ENCODE peak calls at places on chromosomes 5 and 9, in nine cellular contexts. One of them, this sample, is unnamed. For H3K4me1, the result is how much of the 10 kb centered on the place peaks cover.

GRCh38 chr5:92945630-92946097 is 635.4 kb downstream of the NR2F1-AS1 start:
- DNase-seq in transverse colon: no peak
- DNase-seq in cardiac muscle cell: no peak
- DNase-seq in mammary epithelial cell: no peak
- DNase-seq in GM12878: no peak
- DNase-seq in psoas muscle: no peak
- DNase-seq in lower lobe of right lung: no peak
- DNase-seq in colonic mucosa: no peak
- DNase-seq in CD8-positive, alpha-beta T cell: no peak
- DNase-seq in this sample: no peak

GRCh38 chr5:107500840-107501239 is 169.9 kb downstream of the EFNA5 start:
- DNase-seq in transverse colon: no peak
- DNase-seq in cardiac muscle cell: no peak
- DNase-seq in mammary epithelial cell: no peak
- DNase-seq in GM12878: no peak
- DNase-seq in psoas muscle: no peak
- DNase-seq in lower lobe of right lung: no peak
- DNase-seq in colonic mucosa: no peak
- DNase-seq in CD8-positive, alpha-beta T cell: no peak
- DNase-seq in this sample: no peak

GRCh38 chr9:69207503-69207902 is 33.4 kb downstream of the TJP2 start:
- DNase-seq in transverse colon: no peak
- DNase-seq in cardiac muscle cell: peak
- DNase-seq in mammary epithelial cell: no peak
- DNase-seq in GM12878: no peak
- DNase-seq in psoas muscle: no peak
- DNase-seq in lower lobe of right lung: no peak
- DNase-seq in colonic mucosa: no peak
- DNase-seq in CD8-positive, alpha-beta T cell: no peak
- DNase-seq in this sample: no peak

GRCh38 chr9:112017878-112018277 is 121.3 kb downstream of the UGCG start:
- DNase-seq in transverse colon: no peak
- DNase-seq in cardiac muscle cell: no peak
- DNase-seq in mammary epithelial cell: no peak
- DNase-seq in GM12878: no peak
- DNase-seq in psoas muscle: no peak
- DNase-seq in lower lobe of right lung: no peak
- DNase-seq in colonic mucosa: no peak
- DNase-seq in CD8-positive, alpha-beta T cell: no peak
- DNase-seq in this sample: no peak

GRCh38 chr9:85742630-85742928 is 825 bp upstream of the AGTPBP1 start:
- DNase-seq in transverse colon: no peak
- DNase-seq in cardiac muscle cell: no peak
- DNase-seq in mammary epithelial cell: peak
- DNase-seq in GM12878: no peak
- DNase-seq in psoas muscle: no peak
- DNase-seq in lower lobe of right lung: no peak
- DNase-seq in colonic mucosa: no peak
- DNase-seq in CD8-positive, alpha-beta T cell: no peak
- DNase-seq in this sample: no peak

GRCh38 chr5:168315991-168316578 is 24.6 kb downstream of the WWC1 start:
- DNase-seq in transverse colon: peak
- DNase-seq in cardiac muscle cell: no peak
- DNase-seq in mammary epithelial cell: no peak
- DNase-seq in GM12878: no peak
- DNase-seq in psoas muscle: no peak
- DNase-seq in lower lobe of right lung: peak
- DNase-seq in colonic mucosa: peak
- DNase-seq in CD8-positive, alpha-beta T cell: no peak
- DNase-seq in this sample: peak

GRCh38 chr9:80881946-80882345 is 807.4 kb downstream of the TLE1 start:
- DNase-seq in transverse colon: no peak
- DNase-seq in cardiac muscle cell: peak
- DNase-seq in mammary epithelial cell: no peak
- DNase-seq in GM12878: no peak
- DNase-seq in psoas muscle: no peak
- DNase-seq in lower lobe of right lung: no peak
- DNase-seq in colonic mucosa: no peak
- DNase-seq in CD8-positive, alpha-beta T cell: no peak
- DNase-seq in this sample: no peak

GRCh38 chr9:27088981-27089380 is 20.0 kb upstream of the TEK start:
- DNase-seq in transverse colon: no peak
- DNase-seq in cardiac muscle cell: no peak
- DNase-seq in mammary epithelial cell: no peak
- DNase-seq in GM12878: no peak
- DNase-seq in psoas muscle: no peak
- DNase-seq in lower lobe of right lung: no peak
- DNase-seq in colonic mucosa: no peak
- DNase-seq in CD8-positive, alpha-beta T cell: no peak
- DNase-seq in this sample: no peak

GRCh38 chr5:130104895-130105684 is 200.8 kb downstream of the CHSY3 start:
- DNase-seq in transverse colon: no peak
- DNase-seq in cardiac muscle cell: no peak
- DNase-seq in mammary epithelial cell: no peak
- DNase-seq in GM12878: no peak
- DNase-seq in psoas muscle: no peak
- DNase-seq in lower lobe of right lung: no peak
- DNase-seq in colonic mucosa: no peak
- DNase-seq in CD8-positive, alpha-beta T cell: no peak
- DNase-seq in this sample: no peak

GRCh38 chr9:135320943-135321342 is 158.6 kb upstream of the PPP1R26 start:
- DNase-seq in transverse colon: no peak
- DNase-seq in cardiac muscle cell: no peak
- DNase-seq in mammary epithelial cell: no peak
- DNase-seq in GM12878: no peak
- DNase-seq in psoas muscle: no peak
- DNase-seq in lower lobe of right lung: no peak
- DNase-seq in colonic mucosa: no peak
- DNase-seq in CD8-positive, alpha-beta T cell: no peak
- DNase-seq in this sample: peak

GRCh38 chr5:140408750-140409241 is 7.2 kb downstream of the ANKHD1 start:
- DNase-seq in transverse colon: no peak
- DNase-seq in cardiac muscle cell: no peak
- DNase-seq in mammary epithelial cell: peak
- DNase-seq in GM12878: no peak
- DNase-seq in psoas muscle: no peak
- DNase-seq in lower lobe of right lung: no peak
- DNase-seq in colonic mucosa: no peak
- DNase-seq in CD8-positive, alpha-beta T cell: no peak
- DNase-seq in this sample: no peak

GRCh38 chr5:174306345-174307030 is 261.0 kb downstream of the NSG2 start:
- DNase-seq in transverse colon: no peak
- DNase-seq in cardiac muscle cell: no peak
- DNase-seq in mammary epithelial cell: no peak
- DNase-seq in GM12878: no peak
- DNase-seq in psoas muscle: no peak
- DNase-seq in lower lobe of right lung: no peak
- DNase-seq in colonic mucosa: no peak
- DNase-seq in CD8-positive, alpha-beta T cell: no peak
- DNase-seq in this sample: no peak

GRCh38 chr9:127154390-127155191 is 32.2 kb upstream of the ANGPTL2 start:
- DNase-seq in transverse colon: peak
- DNase-seq in cardiac muscle cell: no peak
- DNase-seq in mammary epithelial cell: no peak
- DNase-seq in GM12878: peak
- DNase-seq in psoas muscle: peak
- DNase-seq in lower lobe of right lung: peak
- DNase-seq in colonic mucosa: peak
- DNase-seq in CD8-positive, alpha-beta T cell: no peak
- DNase-seq in this sample: no peak

GRCh38 chr9:34989946-34990635 is 546 bp downstream of the DNAJB5 start:
- DNase-seq in transverse colon: peak
- DNase-seq in cardiac muscle cell: peak
- DNase-seq in mammary epithelial cell: no peak
- DNase-seq in GM12878: no peak
- DNase-seq in psoas muscle: peak
- DNase-seq in lower lobe of right lung: peak
- DNase-seq in colonic mucosa: peak
- DNase-seq in CD8-positive, alpha-beta T cell: no peak
- DNase-seq in this sample: peak

GRCh38 chr9:74277532-74277931 is 219.6 kb upstream of the RORB start:
- DNase-seq in transverse colon: no peak
- DNase-seq in cardiac muscle cell: no peak
- DNase-seq in mammary epithelial cell: no peak
- DNase-seq in GM12878: peak
- DNase-seq in psoas muscle: no peak
- DNase-seq in lower lobe of right lung: no peak
- DNase-seq in colonic mucosa: no peak
- DNase-seq in CD8-positive, alpha-beta T cell: no peak
- DNase-seq in this sample: no peak

DNA sequence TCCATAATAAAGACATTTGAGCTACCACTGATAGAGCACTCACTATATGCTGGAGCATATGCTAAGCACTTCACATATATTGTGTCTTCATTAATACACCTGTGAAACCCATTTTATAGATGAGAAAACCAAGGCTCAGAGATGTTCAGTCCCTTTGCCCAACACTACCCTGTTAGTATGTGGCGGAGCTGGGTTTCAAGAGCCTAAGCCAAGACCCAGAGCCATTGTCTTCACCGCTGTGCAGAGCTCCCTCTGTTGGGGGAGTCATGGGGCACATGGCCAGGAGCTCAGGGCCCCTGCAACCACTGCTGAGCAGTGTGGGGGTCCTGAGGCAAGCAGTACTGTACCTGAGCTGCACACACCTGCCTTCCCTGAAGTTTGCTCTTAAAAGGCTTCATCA is 37.3 kb upstream of the SLC25A51 start:
- DNase-seq in transverse colon: no peak
- DNase-seq in cardiac muscle cell: no peak
- DNase-seq in mammary epithelial cell: no peak
- DNase-seq in GM12878: no peak
- DNase-seq in psoas muscle: no peak
- DNase-seq in lower lobe of right lung: no peak
- DNase-seq in colonic mucosa: no peak
- DNase-seq in CD8-positive, alpha-beta T cell: no peak
- DNase-seq in this sample: no peak
- H3K4me1 ChIP-seq in transverse colon: under half
- H3K4me1 ChIP-seq in cardiac muscle cell: half or more
- H3K4me1 ChIP-seq in mammary epithelial cell: half or more
- H3K4me1 ChIP-seq in GM12878: under half
- H3K4me1 ChIP-seq in psoas muscle: under half
- H3K4me1 ChIP-seq in lower lobe of right lung: half or more
- H3K4me1 ChIP-seq in colonic mucosa: under half
- H3K4me1 ChIP-seq in CD8-positive, alpha-beta T cell: under half
- H3K4me1 ChIP-seq in this sample: under half

GRCh38 chr5:36882250-36882649 is 5.7 kb downstream of the NIPBL start:
- DNase-seq in transverse colon: no peak
- DNase-seq in cardiac muscle cell: no peak
- DNase-seq in mammary epithelial cell: no peak
- DNase-seq in GM12878: no peak
- DNase-seq in psoas muscle: no peak
- DNase-seq in lower lobe of right lung: no peak
- DNase-seq in colonic mucosa: no peak
- DNase-seq in CD8-positive, alpha-beta T cell: no peak
- DNase-seq in this sample: no peak
- H3K4me1 ChIP-seq in transverse colon: half or more
- H3K4me1 ChIP-seq in cardiac muscle cell: under half
- H3K4me1 ChIP-seq in mammary epithelial cell: under half
- H3K4me1 ChIP-seq in GM12878: under half
- H3K4me1 ChIP-seq in psoas muscle: half or more
- H3K4me1 ChIP-seq in lower lobe of right lung: half or more
- H3K4me1 ChIP-seq in colonic mucosa: under half
- H3K4me1 ChIP-seq in CD8-positive, alpha-beta T cell: half or more
- H3K4me1 ChIP-seq in this sample: half or more

GRCh38 chr9:89532944-89533343 is 35.0 kb upstream of the SEMA4D start:
- DNase-seq in transverse colon: no peak
- DNase-seq in cardiac muscle cell: no peak
- DNase-seq in mammary epithelial cell: no peak
- DNase-seq in GM12878: no peak
- DNase-seq in psoas muscle: no peak
- DNase-seq in lower lobe of right lung: no peak
- DNase-seq in colonic mucosa: no peak
- DNase-seq in CD8-positive, alpha-beta T cell: no peak
- DNase-seq in this sample: no peak

GRCh38 chr9:89532478-89532877 is 34.6 kb upstream of the SEMA4D start:
- DNase-seq in transverse colon: no peak
- DNase-seq in cardiac muscle cell: no peak
- DNase-seq in mammary epithelial cell: no peak
- DNase-seq in GM12878: no peak
- DNase-seq in psoas muscle: no peak
- DNase-seq in lower lobe of right lung: no peak
- DNase-seq in colonic mucosa: no peak
- DNase-seq in CD8-positive, alpha-beta T cell: no peak
- DNase-seq in this sample: no peak

GRCh38 chr9:89534464-89534863 is 36.6 kb upstream of the SEMA4D start:
- DNase-seq in transverse colon: no peak
- DNase-seq in cardiac muscle cell: no peak
- DNase-seq in mammary epithelial cell: no peak
- DNase-seq in GM12878: no peak
- DNase-seq in psoas muscle: no peak
- DNase-seq in lower lobe of right lung: no peak
- DNase-seq in colonic mucosa: no peak
- DNase-seq in CD8-positive, alpha-beta T cell: no peak
- DNase-seq in this sample: no peak

GRCh38 chr9:89534888-89535287 is 37.0 kb upstream of the SEMA4D start:
- DNase-seq in transverse colon: no peak
- DNase-seq in cardiac muscle cell: no peak
- DNase-seq in mammary epithelial cell: no peak
- DNase-seq in GM12878: no peak
- DNase-seq in psoas muscle: no peak
- DNase-seq in lower lobe of right lung: no peak
- DNase-seq in colonic mucosa: no peak
- DNase-seq in CD8-positive, alpha-beta T cell: no peak
- DNase-seq in this sample: no peak

DNA sequence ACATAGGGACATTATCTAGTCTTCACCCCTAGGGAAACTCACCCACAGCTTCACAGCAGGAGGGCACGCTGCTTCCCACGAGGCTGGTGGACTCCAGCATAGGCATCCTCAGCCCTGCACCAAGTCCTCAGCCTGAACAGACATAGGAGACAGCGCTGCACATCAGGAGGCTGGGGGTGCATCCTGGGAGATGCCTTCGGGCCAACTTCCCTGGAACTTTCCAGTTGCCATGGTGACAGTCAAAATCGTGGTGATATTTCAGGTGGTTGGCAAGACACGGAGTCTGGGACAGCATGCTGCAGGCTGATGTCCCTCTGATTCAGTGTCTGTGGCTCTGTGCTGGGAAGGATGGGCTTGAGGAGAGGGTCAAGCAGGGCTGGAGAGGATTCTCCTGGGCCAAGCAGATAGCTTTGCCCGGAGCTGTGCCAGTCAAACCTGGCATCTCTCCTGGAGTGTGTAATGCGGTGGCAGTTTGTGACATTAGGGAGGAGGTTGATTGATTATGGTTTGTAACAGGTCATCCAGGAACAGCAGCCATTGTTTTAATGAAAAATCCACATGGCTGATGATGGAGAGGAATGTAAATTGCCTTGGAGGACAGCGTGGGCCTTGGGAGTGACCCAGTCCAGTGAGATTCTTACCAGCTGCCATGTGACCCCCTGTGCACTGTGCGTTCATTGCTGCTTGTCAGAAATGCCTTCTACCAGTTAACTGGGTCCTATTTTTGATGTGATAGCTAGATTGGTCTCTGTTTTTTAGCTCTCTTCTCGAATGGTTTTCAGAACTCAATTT is 35.7 kb upstream of the SEMA4D start:
- DNase-seq in transverse colon: no peak
- DNase-seq in cardiac muscle cell: no peak
- DNase-seq in mammary epithelial cell: no peak
- DNase-seq in GM12878: no peak
- DNase-seq in psoas muscle: no peak
- DNase-seq in lower lobe of right lung: no peak
- DNase-seq in colonic mucosa: no peak
- DNase-seq in CD8-positive, alpha-beta T cell: no peak
- DNase-seq in this sample: no peak
- H3K4me1 ChIP-seq in transverse colon: under half
- H3K4me1 ChIP-seq in cardiac muscle cell: under half
- H3K4me1 ChIP-seq in mammary epithelial cell: under half
- H3K4me1 ChIP-seq in GM12878: under half
- H3K4me1 ChIP-seq in psoas muscle: under half
- H3K4me1 ChIP-seq in lower lobe of right lung: under half
- H3K4me1 ChIP-seq in colonic mucosa: under half
- H3K4me1 ChIP-seq in CD8-positive, alpha-beta T cell: half or more
- H3K4me1 ChIP-seq in this sample: under half

GRCh38 chr9:121609845-121610637 is 41.4 kb upstream of the DAB2IP start:
- DNase-seq in transverse colon: no peak
- DNase-seq in cardiac muscle cell: no peak
- DNase-seq in mammary epithelial cell: peak
- DNase-seq in GM12878: no peak
- DNase-seq in psoas muscle: peak
- DNase-seq in lower lobe of right lung: peak
- DNase-seq in colonic mucosa: no peak
- DNase-seq in CD8-positive, alpha-beta T cell: no peak
- DNase-seq in this sample: no peak
- H3K4me1 ChIP-seq in transverse colon: under half
- H3K4me1 ChIP-seq in cardiac muscle cell: half or more
- H3K4me1 ChIP-seq in mammary epithelial cell: under half
- H3K4me1 ChIP-seq in GM12878: under half
- H3K4me1 ChIP-seq in psoas muscle: half or more
- H3K4me1 ChIP-seq in lower lobe of right lung: under half
- H3K4me1 ChIP-seq in colonic mucosa: under half
- H3K4me1 ChIP-seq in CD8-positive, alpha-beta T cell: under half
- H3K4me1 ChIP-seq in this sample: under half